ENCODE peak calls at places on chromosomes 3 and 15, in five cellular contexts. X is HFFc6, H is lung, L is neural crest cell, R is HCT116. D is an unnamed sample.

GRCh38 chr15:24878153-24878552 is 76.6 kb upstream of the SNRPN start:
- DNase-seq in L (no peak), R (no peak), H (no peak), X (no peak), D (no peak)

GRCh38 chr3:43958005-43958770 is 267.4 kb downstream of the ABHD5 start:
- DNase-seq in L (no peak), X (no peak), R (no peak), H (no peak), D (no peak)

GRCh38 chr3:170487091-170487490 is 68.4 kb downstream of the CLDN11 start:
- DNase-seq in X (no peak), R (no peak), L (no peak), H (no peak), D (no peak)

GRCh38 chr3:179244874-179245273 is 6.0 kb downstream of the KCNMB3 start:
- DNase-seq in L (no peak), X (peak), R (no peak), H (no peak), D (no peak)

GRCh38 chr3:130918328-130918727 is 24.4 kb downstream of the ATP2C1 start:
- DNase-seq in L (no peak), R (no peak), X (no peak), H (no peak), D (no peak)

GRCh38 chr3:134646086-134646485 is 4.7 kb downstream of the KY start:
- DNase-seq in X (no peak), L (no peak), H (no peak), R (no peak), D (no peak)

GRCh38 chr15:58257776-58258325 is 119.7 kb downstream of the AQP9 start:
- DNase-seq in X (no peak), R (no peak), H (no peak), L (no peak), D (no peak)

GRCh38 chr3:150314248-150315027 is 93.7 kb upstream of the TSC22D2 start:
- DNase-seq in L (no peak), H (no peak), X (no peak), R (no peak), D (no peak)

GRCh38 chr15:26713498-26713897 is 59.4 kb downstream of the GABRB3 start:
- DNase-seq in H (no peak), L (no peak), X (no peak), R (no peak), D (no peak)

GRCh38 chr15:65374831-65375401 is 2.9 kb downstream of the IGDCC3 start:
- DNase-seq in R (no peak), L (no peak), X (peak), H (no peak), D (no peak)

GRCh38 chr3:8843347-8843746 is 73.9 kb upstream of the OXTR start:
- DNase-seq in H (no peak), L (no peak), X (no peak), R (no peak), D (no peak)

GRCh38 chr15:92800013-92800412 is 100.1 kb upstream of the CHD2 start:
- DNase-seq in R (no peak), H (no peak), L (no peak), X (no peak), D (no peak)

GRCh38 chr15:43922021-43922420 is 95.2 kb downstream of the WDR76 start:
- DNase-seq in L (no peak), X (peak), R (no peak), H (no peak), D (no peak)

GRCh38 chr3:38627956-38628355 is 21.5 kb downstream of the SCN5A start:
- DNase-seq in R (no peak), X (no peak), H (no peak), L (peak), D (peak)

GRCh38 chr3:48536787-48537186 is 19.8 kb downstream of the PFKFB4 start:
- DNase-seq in H (no peak), L (no peak), R (no peak), X (no peak), D (no peak)

GRCh38 chr3:31833391-31834165 is 147.5 kb downstream of the OSBPL10 start:
- DNase-seq in H (no peak), X (no peak), L (no peak), R (no peak), D (no peak)

GRCh38 chr3:55169161-55169560 is 241.3 kb upstream of the LRTM1 start:
- DNase-seq in L (no peak), R (no peak), H (no peak), X (no peak), D (no peak)

GRCh38 chr15:73038186-73038585 is 14.1 kb upstream of the NEO1 start:
- DNase-seq in X (no peak), H (no peak), R (no peak), L (no peak), D (no peak)

GRCh38 chr15:26985050-26985449 is 14.1 kb downstream of the GABRG3 start:
- DNase-seq in H (no peak), X (no peak), L (no peak), R (no peak), D (no peak)

GRCh38 chr3:12370758-12371157 is 81.9 kb downstream of the PPARG start:
- DNase-seq in H (no peak), R (peak), X (peak), L (no peak), D (no peak)

GRCh38 chr3:184788751-184789150 is 23.2 kb upstream of the VPS8 start:
- DNase-seq in R (no peak), H (no peak), X (no peak), L (no peak), D (no peak)

GRCh38 chr3:18544135-18544534 is 119.0 kb upstream of the SATB1 start:
- DNase-seq in X (no peak), L (no peak), H (no peak), R (no peak), D (no peak)

GRCh38 chr3:102053375-102053989 is 204.2 kb downstream of the NFKBIZ start:
- DNase-seq in L (no peak), H (no peak), X (peak), R (no peak), D (peak)

GRCh38 chr3:129230311-129231019 is 18.9 kb upstream of the COPG1 start:
- DNase-seq in L (no peak), H (no peak), R (no peak), X (peak), D (no peak)

GRCh38 chr3:122023335-122023734 is 1.3 kb upstream of the ILDR1 start:
- DNase-seq in R (no peak), H (no peak), X (no peak), L (no peak), D (no peak)
- TF ChIP-seq CTCF in R (no peak), H (no peak), X (no peak), L (no peak), D (no peak)

GRCh38 chr3:58419782-58420512 is 13.7 kb downstream of the PDHB start:
- DNase-seq in L (no peak), X (peak), R (no peak), H (no peak), D (peak)

GRCh38 chr3:58425782-58426181 is 7.8 kb downstream of the PDHB start:
- DNase-seq in R (no peak), X (no peak), L (no peak), H (no peak), D (no peak)

GRCh38 chr3:58424613-58425012 is 9.0 kb downstream of the PDHB start:
- DNase-seq in L (no peak), X (no peak), R (no peak), H (no peak), D (no peak)

GRCh38 chr3:58421004-58421403 is 12.6 kb downstream of the PDHB start:
- DNase-seq in H (no peak), X (no peak), R (no peak), L (no peak), D (no peak)

GRCh38 chr3:58422756-58423324 is 10.8 kb downstream of the PDHB start:
- DNase-seq in L (no peak), X (no peak), R (no peak), H (no peak), D (no peak)
- TF ChIP-seq CTCF in L (peak), X (peak), R (no peak), H (no peak), D (no peak)

GRCh38 chr15:41936649-41937567 is 35.4 kb downstream of the EHD4 start:
- DNase-seq in X (no peak), L (no peak), R (no peak), H (no peak), D (peak)
- TF ChIP-seq CTCF in X (no peak), L (no peak), R (no peak), H (no peak), D (peak)

DNA sequence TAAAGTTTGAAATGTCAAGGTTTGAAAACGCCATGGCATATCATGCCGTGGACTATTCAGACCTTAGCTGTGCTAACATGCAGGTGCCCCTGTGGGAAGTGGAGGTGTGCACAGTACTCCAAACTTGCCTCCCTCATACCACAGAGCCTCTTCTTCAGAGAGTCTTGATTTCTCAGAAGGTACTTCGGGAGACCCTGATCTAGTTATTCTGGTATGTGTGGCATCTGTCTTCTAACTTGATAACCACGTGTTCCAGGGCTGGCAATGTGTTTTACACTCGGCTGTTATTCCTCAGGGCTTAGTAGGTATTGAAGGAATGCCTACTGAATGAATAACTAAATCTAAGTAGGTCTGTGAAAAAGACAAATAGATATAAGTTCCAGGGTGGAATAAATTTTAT is 309.9 kb downstream of the CLSTN2 start:
- DNase-seq in X (no peak), L (no peak), H (no peak), R (no peak), D (no peak)
- TF ChIP-seq CTCF in X (no peak), L (no peak), H (no peak), R (no peak), D (no peak)

DNA sequence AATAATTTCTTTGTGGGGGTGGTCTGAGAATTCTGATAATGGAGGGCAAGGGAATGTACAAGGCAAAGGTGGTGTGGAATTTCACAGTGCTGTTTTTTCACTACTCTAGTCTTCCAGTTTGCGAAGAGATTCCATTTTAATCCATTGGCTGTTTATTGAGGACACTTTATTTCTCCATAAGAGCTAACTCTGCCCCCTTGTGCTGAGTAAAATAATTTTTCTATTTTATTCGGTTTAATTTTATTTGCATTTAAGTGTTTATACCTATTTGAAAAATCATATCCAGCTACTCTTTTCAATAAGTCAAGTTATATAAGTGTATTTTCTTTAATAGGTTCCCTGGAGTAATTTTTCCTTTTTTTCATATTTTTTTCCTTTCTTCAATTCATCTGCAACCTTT is 840.1 kb downstream of the TUSC7 start:
- DNase-seq in L (no peak), H (no peak), X (no peak), R (no peak), D (no peak)
- TF ChIP-seq CTCF in L (peak), H (no peak), X (peak), R (peak), D (no peak)

GRCh38 chr3:58331593-58332152 is 1.0 kb upstream of the PXK start:
- DNase-seq in L (no peak), R (no peak), H (no peak), X (no peak), D (no peak)

GRCh38 chr3:58334013-58334321 is 1.3 kb downstream of the PXK start:
- DNase-seq in L (no peak), H (no peak), X (no peak), R (no peak), D (no peak)

GRCh38 chr3:58332575-58333179 is at the start of gene PXK:
- DNase-seq in L (peak), X (peak), R (peak), H (peak), D (peak)

GRCh38 chr3:58335432-58335947 is 2.8 kb downstream of the PXK start:
- DNase-seq in L (no peak), H (no peak), X (no peak), R (no peak), D (no peak)

GRCh38 chr3:58333206-58334012 is 717 bp downstream of the PXK start:
- DNase-seq in R (no peak), L (peak), H (no peak), X (no peak), D (peak)
- TF ChIP-seq CTCF in R (peak), L (no peak), H (no peak), X (peak), D (peak)

GRCh38 chr3:142586803-142587406 is 8.4 kb upstream of the ATR start:
- DNase-seq in X (peak), H (peak), L (peak), R (peak), D (no peak)
- TF ChIP-seq CTCF in X (peak), H (peak), L (peak), R (peak), D (peak)

DNA sequence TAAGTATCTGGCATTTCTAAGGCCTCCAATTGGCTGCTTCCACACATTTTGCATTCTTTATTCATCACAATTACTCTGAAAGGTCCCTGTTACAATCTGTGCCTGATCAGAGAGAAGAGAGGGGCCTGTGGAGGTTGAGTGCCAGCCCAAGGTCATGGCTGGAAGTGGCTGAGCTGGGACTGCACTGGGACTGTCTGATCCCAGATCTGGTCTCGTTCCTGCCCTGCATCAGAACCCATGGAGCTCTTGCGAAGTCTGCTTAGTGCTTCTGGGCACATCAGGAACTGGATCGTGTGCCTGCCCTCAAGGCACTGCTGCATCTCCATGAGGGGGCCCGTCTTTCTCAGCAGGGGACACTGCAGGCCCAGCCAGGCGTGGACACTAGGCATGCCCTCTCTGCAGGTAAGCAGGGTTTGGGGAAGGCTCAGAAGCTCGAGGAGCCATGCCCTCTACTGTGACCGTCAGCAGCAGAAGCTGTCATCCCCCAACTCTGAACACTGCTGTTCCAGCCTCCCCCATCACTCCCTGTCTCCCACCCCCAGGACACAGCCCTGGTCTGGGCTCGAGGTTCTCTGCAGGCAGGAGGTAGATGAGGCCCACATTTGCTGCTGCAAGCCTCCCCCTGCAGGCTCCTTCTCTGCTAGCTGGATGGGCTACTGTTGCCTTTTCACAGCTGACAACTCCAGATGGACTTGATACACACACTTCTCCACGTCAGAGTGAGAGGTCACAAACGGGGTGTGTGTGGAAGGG is 96.5 kb upstream of the PRR23E start:
- DNase-seq in X (no peak), H (no peak), R (no peak), L (no peak), D (no peak)
- TF ChIP-seq CTCF in X (no peak), H (no peak), R (no peak), L (no peak), D (no peak)

D was measured in GM13977.